ENCODE peak calls at places on chromosome 3, in nine cellular contexts. U, Y, O, I, G, K, F, C and S are unnamed samples. For H3K4me1, the result is how much of the 10 kb centered on the place peaks cover.

GRCh38 chr3:139110072-139110830 is 65.6 kb upstream of the PRR23C start:
- DNase-seq in G (no peak), U (no peak), C (no peak), Y (no peak), O (no peak), K (no peak), F (no peak), I (no peak), S (peak)

GRCh38 chr3:66399529-66400232 is 101.1 kb downstream of the LRIG1 start:
- DNase-seq in I (no peak), Y (no peak), U (no peak), K (no peak), C (no peak), O (no peak), F (no peak), G (no peak), S (no peak)

GRCh38 chr3:66014641-66015040 is 24.1 kb downstream of the MAGI1 start:
- DNase-seq in F (no peak), C (no peak), U (no peak), I (no peak), K (no peak), G (no peak), O (no peak), Y (no peak), S (no peak)

GRCh38 chr3:52109556-52110380 is 44.5 kb downstream of the POC1A start:
- DNase-seq in G (no peak), U (no peak), C (no peak), I (no peak), O (no peak), K (no peak), F (no peak), Y (no peak), S (no peak)

GRCh38 chr3:46423588-46423987 is 16.5 kb downstream of the CCRL2 start:
- DNase-seq in U (no peak), Y (no peak), G (peak), I (no peak), K (no peak), F (peak), O (peak), C (no peak), S (no peak)

GRCh38 chr3:182796310-182796709 is 3.0 kb downstream of the ATP11B start:
- DNase-seq in K (no peak), C (no peak), G (no peak), O (no peak), F (no peak), U (no peak), I (no peak), Y (no peak), S (no peak)

GRCh38 chr3:105527538-105527937 is 160.8 kb downstream of the ALCAM start:
- DNase-seq in Y (no peak), I (no peak), G (no peak), F (no peak), C (no peak), K (no peak), O (no peak), U (no peak), S (no peak)

GRCh38 chr3:143234521-143234920 is 115.0 kb downstream of the CHST2 start:
- DNase-seq in C (no peak), I (no peak), U (no peak), O (peak), Y (no peak), F (no peak), K (no peak), G (no peak), S (no peak)

GRCh38 chr3:29764059-29764458 is 483.2 kb downstream of the RBMS3 start:
- DNase-seq in K (no peak), I (no peak), G (no peak), F (no peak), Y (no peak), C (no peak), U (no peak), O (peak), S (no peak)

GRCh38 chr3:56053727-56054126 is 414.5 kb downstream of the ERC2 start:
- DNase-seq in O (no peak), U (no peak), I (no peak), G (no peak), Y (no peak), F (no peak), K (no peak), C (no peak), S (no peak)

GRCh38 chr3:89375451-89375850 is 268.0 kb downstream of the EPHA3 start:
- DNase-seq in K (no peak), C (no peak), F (no peak), O (no peak), I (no peak), G (no peak), Y (no peak), U (no peak), S (no peak)

DNA sequence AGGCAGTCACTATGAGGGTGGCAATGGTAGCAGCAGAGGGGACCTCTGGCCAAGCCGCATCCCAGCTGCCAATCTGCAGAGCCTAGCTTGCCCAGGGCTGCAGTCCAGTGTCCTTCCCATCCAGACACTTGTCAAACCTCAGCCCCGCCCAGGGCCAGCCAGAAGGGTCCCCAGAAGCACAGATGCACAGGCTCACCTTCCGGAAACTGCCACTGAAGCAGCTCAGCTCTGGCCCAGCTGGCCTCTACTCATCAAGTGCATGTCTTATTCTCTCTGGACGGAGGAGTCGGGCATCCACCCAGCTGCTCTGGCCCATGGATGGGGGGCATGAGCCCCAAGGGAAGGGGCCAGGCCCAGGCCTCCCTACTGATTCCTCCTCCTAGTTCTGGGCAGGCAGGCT is 69.2 kb downstream of the DNAJB8 start:
- DNase-seq in K (no peak), C (no peak), U (no peak), Y (no peak), O (no peak), I (no peak), G (no peak), F (no peak), S (no peak)
- H3K4me1 ChIP-seq in K (under half), C (under half), U (under half), Y (under half), O (under half), I (half or more), G (under half), F (under half), S (under half)

DNA sequence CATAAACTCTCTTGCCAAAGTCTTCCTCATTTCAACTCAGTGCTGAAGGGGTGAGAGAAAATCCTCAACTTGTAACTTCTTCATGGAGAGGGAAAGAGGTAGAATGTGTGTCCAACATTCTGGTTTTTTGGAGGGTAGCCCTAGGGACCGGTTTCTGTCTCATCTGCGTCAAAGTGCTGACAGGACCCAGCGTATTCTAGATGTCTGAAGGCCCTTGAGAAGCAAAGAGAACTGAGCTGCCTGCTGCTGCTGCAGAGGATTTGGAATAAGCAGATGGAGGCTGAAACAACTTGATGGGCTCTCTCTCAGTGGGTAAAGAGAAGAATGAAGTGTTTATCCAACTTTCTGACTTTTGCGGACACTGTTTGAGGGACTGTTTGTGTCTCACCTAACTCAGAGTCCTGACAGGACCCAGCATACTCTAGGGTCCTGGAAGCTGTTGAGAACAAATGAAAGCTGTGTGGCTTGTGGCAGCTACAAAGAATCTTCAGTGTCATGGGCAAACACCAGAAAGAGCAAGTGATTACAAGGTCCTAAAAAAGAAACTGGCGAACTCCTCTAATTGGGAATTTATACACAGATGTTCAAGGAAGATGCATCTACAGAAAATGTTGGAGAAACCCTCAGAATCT is 174.4 kb downstream of the SI start:
- DNase-seq in F (no peak), K (no peak), I (no peak), G (no peak), Y (no peak), U (no peak), C (peak), O (no peak), S (no peak)
- H3K4me1 ChIP-seq in F (under half), K (under half), I (under half), G (under half), Y (under half), U (under half), C (under half), O (under half), S (under half)

GRCh38 chr3:185724761-185725160 is 100.1 kb downstream of the IGF2BP2 start:
- DNase-seq in G (no peak), O (peak), C (no peak), I (peak), F (no peak), U (no peak), K (no peak), Y (no peak), S (no peak)

GRCh38 chr3:185726254-185726967 is 98.4 kb downstream of the IGF2BP2 start:
- DNase-seq in G (no peak), U (no peak), I (no peak), O (no peak), Y (no peak), C (peak), F (no peak), K (no peak), S (no peak)

GRCh38 chr3:185721970-185722369 is 102.9 kb downstream of the IGF2BP2 start:
- DNase-seq in Y (no peak), F (no peak), I (no peak), K (no peak), C (no peak), O (no peak), G (no peak), U (no peak), S (no peak)

GRCh38 chr3:185720326-185720725 is 104.5 kb downstream of the IGF2BP2 start:
- DNase-seq in C (no peak), F (no peak), K (no peak), O (no peak), U (no peak), Y (no peak), G (no peak), I (no peak), S (no peak)

GRCh38 chr3:185722920-185723319 is 101.9 kb downstream of the IGF2BP2 start:
- DNase-seq in F (no peak), Y (no peak), I (no peak), G (no peak), U (no peak), K (no peak), C (no peak), O (no peak), S (no peak)
- H3K4me1 ChIP-seq in F (under half), Y (under half), I (under half), G (under half), U (under half), K (under half), C (under half), O (under half), S (under half)

GRCh38 chr3:32564195-32564594 is 6.5 kb downstream of the DYNC1LI1 start:
- DNase-seq in F (no peak), Y (no peak), I (no peak), K (no peak), G (no peak), C (no peak), O (no peak), U (no peak), S (no peak)
- H3K4me1 ChIP-seq in F (under half), Y (under half), I (under half), K (under half), G (under half), C (under half), O (under half), U (under half), S (under half)

GRCh38 chr3:10280177-10280529 is 12.6 kb downstream of the GHRL start:
- DNase-seq in G (no peak), O (peak), U (no peak), Y (no peak), K (no peak), C (no peak), F (no peak), I (no peak), S (no peak)
- H3K4me1 ChIP-seq in G (under half), O (under half), U (under half), Y (under half), K (under half), C (under half), F (under half), I (under half), S (under half)

DNA sequence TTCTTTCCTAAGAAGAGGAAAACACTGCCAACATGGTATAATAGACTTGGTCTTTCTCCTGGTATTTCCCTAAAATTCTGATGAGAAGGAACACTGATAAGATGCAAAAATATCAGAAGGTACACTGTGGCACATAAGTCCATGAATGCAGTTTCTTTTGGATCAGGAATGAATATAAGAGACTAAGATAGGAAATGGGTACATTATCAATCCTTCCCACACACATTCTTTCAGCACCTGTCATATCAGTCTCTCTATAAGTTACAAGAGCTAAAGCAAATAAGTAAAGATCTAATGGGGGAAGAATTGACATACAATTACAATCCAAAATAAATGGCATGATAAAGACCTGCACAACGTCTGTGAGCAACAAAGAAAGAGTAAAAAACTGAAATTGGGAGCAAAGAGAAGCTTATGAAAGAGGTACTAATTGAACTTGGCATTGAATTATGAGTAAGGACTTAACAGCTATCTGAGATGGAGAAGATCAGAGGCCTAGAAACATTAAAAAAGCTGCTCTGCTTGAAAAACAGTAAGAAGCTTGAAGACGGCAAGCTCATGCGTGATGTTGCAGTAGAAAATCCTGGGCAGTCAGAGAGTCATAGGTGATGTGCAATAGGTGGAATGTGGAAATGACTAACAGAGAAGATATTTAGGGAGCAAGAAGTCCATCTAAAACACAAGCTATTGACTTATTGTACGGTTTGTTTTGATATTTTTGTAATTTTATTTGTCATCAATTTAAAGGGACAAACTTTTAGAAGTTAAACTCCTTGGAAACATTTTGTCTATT is 1101.2 kb downstream of the ROBO2 start:
- DNase-seq in F (peak), I (no peak), G (no peak), U (no peak), K (no peak), O (peak), C (no peak), Y (no peak), S (no peak)
- H3K4me1 ChIP-seq in F (under half), I (under half), G (under half), U (under half), K (under half), O (under half), C (under half), Y (under half), S (under half)

DNA sequence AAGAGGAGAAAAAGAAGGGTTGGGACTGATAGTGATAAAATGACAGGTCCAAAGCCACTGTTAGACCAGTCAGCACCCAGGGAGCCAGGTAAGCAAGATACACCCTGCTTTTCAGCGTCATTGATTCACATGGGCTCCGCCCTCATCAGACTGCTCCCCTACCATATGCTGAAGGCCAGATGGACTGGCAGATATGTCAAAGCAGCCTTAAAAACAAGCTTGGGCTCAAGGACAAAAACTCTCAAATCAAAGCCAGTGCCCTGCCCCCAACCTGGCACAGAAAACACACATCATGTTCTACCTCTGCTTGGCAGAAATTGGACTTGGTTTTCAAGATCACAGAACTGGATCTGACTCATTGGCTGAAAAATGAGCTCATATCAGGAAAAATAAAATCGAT is 33.4 kb downstream of the SH3BP5 start:
- DNase-seq in C (no peak), F (no peak), O (no peak), I (no peak), G (no peak), U (no peak), K (no peak), Y (peak), S (no peak)
- H3K4me1 ChIP-seq in C (under half), F (under half), O (under half), I (under half), G (under half), U (under half), K (under half), Y (half or more), S (under half)